ENCODE peak calls at places on chromosomes 6 and 20, in ten cellular contexts. F, R, H, A, W, E, Z, I, O and Y are unnamed samples.

GRCh38 chr6:84059082-84059481 is 25.5 kb downstream of the MRAP2 start:
- DNase-seq in F (no peak), R (no peak), H (no peak), A (no peak), W (no peak), E (no peak), Z (no peak), I (no peak), O (no peak), Y (no peak)

GRCh38 chr6:142380626-142381025 is 78.8 kb downstream of the ADGRG6 start:
- DNase-seq in F (peak), R (no peak), H (no peak), A (no peak), W (no peak), E (no peak), Z (no peak), I (peak), O (no peak), Y (no peak)

GRCh38 chr6:136822051-136822378 is 377 bp upstream of the PEX7 start:
- DNase-seq in F (peak), R (peak), H (no peak), A (no peak), W (no peak), E (no peak), Z (peak), I (peak), O (peak), Y (no peak)

GRCh38 chr6:40347571-40348011 is 239.6 kb downstream of the LRFN2 start:
- DNase-seq in F (peak), R (no peak), H (peak), A (no peak), W (peak), E (no peak), Z (peak), I (no peak), O (no peak), Y (no peak)

GRCh38 chr6:127554435-127555006 is 22.5 kb upstream of the C6orf58 start:
- DNase-seq in F (no peak), R (no peak), H (no peak), A (no peak), W (no peak), E (peak), Z (no peak), I (no peak), O (no peak), Y (no peak)

GRCh38 chr6:16446241-16446640 is 207.9 kb downstream of the GMPR start:
- DNase-seq in F (no peak), R (no peak), H (no peak), A (no peak), W (no peak), E (no peak), Z (no peak), I (no peak), O (no peak), Y (no peak)

GRCh38 chr6:49550413-49551125 is at the start of gene C6orf141:
- DNase-seq in F (no peak), R (no peak), H (no peak), A (no peak), W (no peak), E (peak), Z (no peak), I (no peak), O (no peak), Y (peak)

GRCh38 chr6:109309917-109310316 is 72.3 kb downstream of the CD164 start:
- DNase-seq in F (no peak), R (no peak), H (no peak), A (no peak), W (no peak), E (no peak), Z (no peak), I (no peak), O (no peak), Y (no peak)

GRCh38 chr6:117188627-117189201 is 76.6 kb upstream of the VGLL2 start:
- DNase-seq in F (no peak), R (no peak), H (no peak), A (no peak), W (no peak), E (peak), Z (no peak), I (no peak), O (no peak), Y (no peak)

GRCh38 chr6:15073344-15073789 is 172.5 kb upstream of the JARID2 start:
- DNase-seq in F (no peak), R (no peak), H (no peak), A (no peak), W (no peak), E (no peak), Z (peak), I (no peak), O (no peak), Y (peak)

GRCh38 chr20:37980383-37980782 is 52.9 kb downstream of the TTI1 start:
- DNase-seq in F (no peak), R (no peak), H (no peak), A (no peak), W (no peak), E (no peak), Z (no peak), I (no peak), O (no peak), Y (no peak)

GRCh38 chr6:81138236-81138635 is 614.2 kb downstream of the TENT5A start:
- DNase-seq in F (no peak), R (no peak), H (no peak), A (peak), W (no peak), E (no peak), Z (no peak), I (no peak), O (no peak), Y (peak)

GRCh38 chr6:34362176-34362575 is 30.3 kb downstream of the NUDT3 start:
- DNase-seq in F (no peak), R (no peak), H (no peak), A (no peak), W (no peak), E (no peak), Z (no peak), I (no peak), O (no peak), Y (no peak)

GRCh38 chr20:42706762-42707161 is 482.9 kb downstream of the PTPRT start:
- DNase-seq in F (no peak), R (no peak), H (peak), A (no peak), W (no peak), E (no peak), Z (no peak), I (no peak), O (no peak), Y (no peak)

GRCh38 chr6:39521826-39522377 is 199.4 kb upstream of the KCNK16 start:
- DNase-seq in F (no peak), R (no peak), H (no peak), A (no peak), W (no peak), E (no peak), Z (no peak), I (no peak), O (no peak), Y (no peak)

GRCh38 chr6:31597006-31597405 is 4.2 kb upstream of the NCR3 start:
- DNase-seq in F (no peak), R (no peak), H (no peak), A (no peak), W (no peak), E (peak), Z (no peak), I (no peak), O (no peak), Y (no peak)

GRCh38 chr6:151096255-151096612 is 143.5 kb upstream of the AKAP12 start:
- DNase-seq in F (no peak), R (no peak), H (no peak), A (no peak), W (no peak), E (no peak), Z (no peak), I (no peak), O (no peak), Y (no peak)

GRCh38 chr20:40494238-40494637 is 194.8 kb downstream of the MAFB start:
- DNase-seq in F (peak), R (no peak), H (peak), A (peak), W (no peak), E (no peak), Z (no peak), I (peak), O (no peak), Y (no peak)

GRCh38 chr6:134029495-134030455 is 22.6 kb downstream of the SLC2A12 start:
- DNase-seq in F (no peak), R (no peak), H (no peak), A (no peak), W (no peak), E (no peak), Z (peak), I (no peak), O (no peak), Y (no peak)

GRCh38 chr6:104326173-104327001 is 533.3 kb downstream of the HACE1 start:
- DNase-seq in F (no peak), R (no peak), H (no peak), A (no peak), W (no peak), E (no peak), Z (no peak), I (no peak), O (no peak), Y (no peak)

GRCh38 chr20:43322851-43323250 is 133.1 kb upstream of the PTPRT start:
- DNase-seq in F (no peak), R (no peak), H (no peak), A (no peak), W (no peak), E (no peak), Z (no peak), I (no peak), O (no peak), Y (no peak)

GRCh38 chr20:6489361-6490154 is 277.9 kb upstream of the BMP2 start:
- DNase-seq in F (no peak), R (no peak), H (no peak), A (no peak), W (no peak), E (no peak), Z (no peak), I (no peak), O (no peak), Y (no peak)

GRCh38 chr6:105272783-105273182 is 93.0 kb upstream of the POPDC3 start:
- DNase-seq in F (peak), R (peak), H (no peak), A (no peak), W (no peak), E (no peak), Z (no peak), I (peak), O (no peak), Y (no peak)

GRCh38 chr6:39496951-39497350 is 174.4 kb upstream of the KCNK16 start:
- DNase-seq in F (peak), R (peak), H (peak), A (no peak), W (no peak), E (no peak), Z (peak), I (peak), O (peak), Y (no peak)

GRCh38 chr20:38460040-38460623 is 12.5 kb upstream of the RALGAPB start:
- DNase-seq in F (peak), R (no peak), H (peak), A (no peak), W (peak), E (peak), Z (peak), I (no peak), O (no peak), Y (peak)

GRCh38 chr6:17842934-17843821 is 136.5 kb upstream of the NUP153 start:
- DNase-seq in F (no peak), R (no peak), H (no peak), A (no peak), W (no peak), E (no peak), Z (no peak), I (no peak), O (no peak), Y (no peak)

GRCh38 chr20:11338506-11339306 is 579.0 kb upstream of the BTBD3 start:
- DNase-seq in F (no peak), R (no peak), H (no peak), A (no peak), W (no peak), E (no peak), Z (no peak), I (no peak), O (no peak), Y (no peak)

GRCh38 chr6:33426590-33427563 is 7.0 kb downstream of the SYNGAP1 start:
- DNase-seq in F (peak), R (no peak), H (no peak), A (no peak), W (no peak), E (no peak), Z (no peak), I (no peak), O (no peak), Y (no peak)

GRCh38 chr20:23867152-23867776 is 12.3 kb downstream of the CST5 start:
- DNase-seq in F (no peak), R (no peak), H (no peak), A (no peak), W (no peak), E (no peak), Z (no peak), I (no peak), O (no peak), Y (no peak)

GRCh38 chr6:44297063-44298038 is 15.8 kb downstream of the AARS2 start:
- DNase-seq in F (no peak), R (peak), H (no peak), A (peak), W (no peak), E (no peak), Z (no peak), I (peak), O (no peak), Y (no peak)

GRCh38 chr6:138287144-138287955 is 69.1 kb upstream of the PBOV1 start:
- DNase-seq in F (peak), R (no peak), H (no peak), A (peak), W (no peak), E (peak), Z (peak), I (no peak), O (no peak), Y (no peak)

GRCh38 chr20:17771206-17772004 is 71.6 kb downstream of the BANF2 start:
- DNase-seq in F (no peak), R (no peak), H (no peak), A (no peak), W (no peak), E (no peak), Z (no peak), I (no peak), O (no peak), Y (no peak)

GRCh38 chr6:79671605-79672266 is 40.6 kb downstream of the SH3BGRL2 start:
- DNase-seq in F (peak), R (no peak), H (peak), A (peak), W (no peak), E (peak), Z (peak), I (peak), O (peak), Y (peak)

GRCh38 chr6:36024154-36024760 is at the start of gene SLC26A8:
- DNase-seq in F (no peak), R (no peak), H (no peak), A (peak), W (no peak), E (no peak), Z (no peak), I (no peak), O (no peak), Y (no peak)
- TF ChIP-seq POLR2A in F (no peak), R (no peak), H (no peak), A (no peak), W (no peak), E (no peak), Z (no peak), I (no peak), O (no peak), Y (no peak)

DNA sequence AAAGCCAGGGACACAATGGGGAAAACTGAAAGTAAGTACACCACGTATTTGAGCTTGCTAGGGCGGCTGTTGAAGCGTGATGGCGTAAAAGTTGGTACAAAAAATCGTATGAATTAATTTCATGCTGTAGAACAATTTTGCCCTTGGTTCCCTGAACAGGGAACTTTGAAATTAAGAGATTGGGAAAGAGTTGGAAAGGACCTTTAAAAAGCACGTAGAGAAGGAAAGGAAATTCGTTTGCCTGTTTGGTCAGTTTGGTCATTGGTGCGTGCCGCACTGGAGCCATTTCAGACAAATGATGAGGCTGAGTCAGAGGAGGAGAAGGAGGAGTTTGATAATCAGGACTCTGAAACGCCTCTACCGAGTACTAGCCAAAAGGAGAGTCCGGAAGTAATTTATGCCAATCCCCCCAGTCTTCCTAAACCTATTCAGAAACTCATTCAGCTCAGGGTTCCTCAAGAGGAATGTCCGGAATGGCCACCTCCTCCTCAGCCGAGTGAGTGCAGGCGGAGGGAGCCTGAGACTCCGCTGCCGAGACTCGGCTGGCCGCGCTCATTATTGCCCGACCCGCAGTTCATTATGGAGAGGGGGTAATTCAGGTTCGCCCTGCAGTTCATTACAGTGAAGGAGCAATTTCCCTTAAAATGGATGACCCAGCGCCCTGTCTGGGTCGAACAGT is 59.2 kb upstream of the PRSS16 start:
- DNase-seq in F (peak), R (peak), H (peak), A (peak), W (no peak), E (peak), Z (peak), I (peak), O (peak), Y (no peak)
- TF ChIP-seq POLR2A in F (no peak), R (peak), H (no peak), A (no peak), W (no peak), E (no peak), Z (peak), I (no peak), O (no peak), Y (no peak)

GRCh38 chr6:169722362-169723199 is 1.7 kb downstream of the PHF10 start:
- DNase-seq in F (peak), R (peak), H (peak), A (peak), W (no peak), E (no peak), Z (peak), I (peak), O (no peak), Y (peak)
- TF ChIP-seq POLR2A in F (peak), R (no peak), H (no peak), A (no peak), W (no peak), E (no peak), Z (peak), I (no peak), O (no peak), Y (no peak)

GRCh38 chr6:70566751-70567382 is at the start of gene SDHAF4:
- DNase-seq in F (peak), R (peak), H (peak), A (peak), W (peak), E (peak), Z (peak), I (peak), O (peak), Y (peak)
- TF ChIP-seq POLR2A in F (no peak), R (peak), H (peak), A (no peak), W (no peak), E (peak), Z (peak), I (peak), O (peak), Y (peak)

DNA sequence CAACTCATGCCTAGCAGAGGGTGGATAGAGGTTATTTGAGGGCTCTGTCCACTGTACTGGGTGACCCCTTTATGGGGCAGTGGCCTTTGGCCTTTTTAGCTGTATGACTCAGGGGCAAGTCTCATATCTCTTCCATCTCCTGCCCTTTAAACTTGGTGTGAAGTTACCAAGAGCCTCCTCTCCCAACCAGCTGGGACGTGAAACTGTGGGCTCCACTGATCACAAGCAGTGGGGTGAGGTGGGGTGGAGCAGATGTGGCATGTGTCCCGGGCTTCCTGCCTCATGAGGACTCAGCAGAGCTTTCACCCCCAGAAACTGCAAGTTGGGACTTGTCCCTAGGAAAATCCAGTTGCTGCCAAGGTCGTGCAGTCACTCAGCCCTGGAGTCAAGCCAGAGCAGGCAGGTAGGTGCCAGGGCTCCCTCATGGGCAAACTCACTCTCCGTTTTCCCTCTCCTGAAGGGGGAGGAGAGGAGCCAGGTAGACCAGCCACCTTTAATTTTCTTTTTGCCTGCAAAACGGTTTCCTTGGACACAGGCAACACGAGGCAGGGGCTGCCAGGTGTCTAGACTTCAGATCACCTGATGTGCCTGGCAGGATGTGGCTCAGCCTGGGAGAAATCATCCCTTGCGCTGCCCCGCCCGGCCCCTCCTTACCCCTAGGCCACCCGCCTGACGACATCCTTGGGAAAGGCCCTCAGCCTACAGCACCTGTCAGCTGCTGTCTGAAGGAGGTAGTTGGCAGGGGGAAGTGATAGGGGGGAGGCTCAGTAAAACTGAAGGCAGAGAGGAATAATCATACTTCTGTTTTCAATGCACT is 4.0 kb downstream of the CDKN1A start:
- DNase-seq in F (peak), R (no peak), H (peak), A (peak), W (no peak), E (no peak), Z (peak), I (peak), O (peak), Y (no peak)
- TF ChIP-seq POLR2A in F (no peak), R (no peak), H (no peak), A (no peak), W (no peak), E (no peak), Z (no peak), I (no peak), O (no peak), Y (no peak)

DNA sequence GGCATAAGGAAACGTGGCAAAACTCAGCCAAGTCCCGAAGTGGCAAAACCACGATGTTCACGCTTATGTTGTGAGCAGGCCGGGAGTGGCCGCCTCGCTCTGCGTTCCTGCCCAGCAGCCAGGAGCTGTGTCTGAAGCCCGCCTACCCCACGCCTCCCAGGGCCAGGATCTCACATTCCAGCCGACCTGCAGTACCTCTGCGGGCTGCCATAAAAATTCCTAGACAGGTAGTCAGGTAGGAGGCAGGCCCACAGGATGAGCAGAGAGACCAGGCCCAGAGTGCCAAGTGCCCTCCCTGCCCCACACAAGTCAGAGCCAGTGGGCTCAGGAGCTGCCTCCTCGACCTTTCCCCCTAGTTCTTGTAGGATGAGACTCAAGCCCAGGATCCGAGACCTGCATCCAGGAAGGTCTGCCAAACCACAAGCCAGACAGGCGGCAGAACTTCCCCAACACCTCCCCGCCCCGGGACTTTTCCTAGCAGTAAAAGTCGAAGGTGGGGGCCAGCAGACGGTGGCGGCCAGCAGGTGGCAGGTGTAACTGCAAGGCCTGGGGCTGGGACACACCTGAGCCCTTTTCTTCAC is 16.7 kb downstream of the PMEPA1 start:
- DNase-seq in F (no peak), R (no peak), H (no peak), A (no peak), W (no peak), E (peak), Z (peak), I (no peak), O (no peak), Y (no peak)
- TF ChIP-seq POLR2A in F (no peak), R (no peak), H (no peak), A (no peak), W (no peak), E (no peak), Z (peak), I (no peak), O (no peak), Y (no peak)